ENCODE peak calls at places on chromosomes 6 and 20, in five cellular contexts. T is fibroblast of lung, U is GF-D8, F is left ventricle myocardium inferior, H is T-helper 1 cell. N is an unnamed sample.

GRCh38 chr6:101876431-101876830 is 482.9 kb downstream of the GRIK2 start:
- DNase-seq in F (no peak), T (no peak), H (no peak), U (no peak), N (peak)

GRCh38 chr20:59560588-59561227 is 43.6 kb upstream of the PHACTR3 start:
- DNase-seq in U (no peak), F (no peak), T (peak), H (no peak), N (peak)

GRCh38 chr6:7051780-7052440 is 55.9 kb upstream of the RREB1 start:
- DNase-seq in T (peak), U (peak), F (peak), H (peak), N (peak)

GRCh38 chr6:32886674-32887383 is 32.8 kb downstream of the PSMB9 start:
- DNase-seq in H (no peak), T (peak), F (no peak), U (no peak), N (peak)

GRCh38 chr6:121105461-121105860 is 228.8 kb downstream of the TBC1D32 start:
- DNase-seq in F (no peak), U (no peak), T (no peak), H (no peak), N (no peak)

GRCh38 chr6:69796081-69796626 is 656 bp downstream of the LMBRD1 start:
- DNase-seq in T (peak), H (peak), U (peak), F (no peak), N (peak)

GRCh38 chr6:24969343-24969860 is 33.6 kb upstream of the RIPOR2 start:
- DNase-seq in F (no peak), U (no peak), T (no peak), H (no peak), N (no peak)

GRCh38 chr20:2871555-2872303 is 1.6 kb upstream of the PTPRA start:
- DNase-seq in U (no peak), F (no peak), T (no peak), H (no peak), N (no peak)

GRCh38 chr6:26411751-26412150 is 9.7 kb downstream of the BTN3A1 start:
- DNase-seq in T (no peak), F (no peak), H (no peak), U (no peak), N (no peak)

GRCh38 chr20:9515761-9516657 is 1.6 kb downstream of the LAMP5 start:
- DNase-seq in U (no peak), F (peak), T (no peak), H (no peak), N (no peak)

GRCh38 chr20:992801-993535 is 9.1 kb downstream of the RSPO4 start:
- DNase-seq in F (no peak), T (no peak), U (no peak), H (no peak), N (no peak)

GRCh38 chr6:153944197-153944596 is 94.8 kb upstream of the OPRM1 start:
- DNase-seq in H (no peak), F (no peak), U (no peak), T (no peak), N (no peak)

GRCh38 chr6:162226810-162227209 is 500.8 kb downstream of the PRKN start:
- DNase-seq in F (peak), T (no peak), H (no peak), U (no peak), N (no peak)

GRCh38 chr6:89432875-89433636 is at the start of gene ANKRD6:
- DNase-seq in H (peak), F (peak), U (no peak), T (peak), N (peak)

GRCh38 chr6:2127484-2127911 is 117.9 kb downstream of the GMDS start:
- DNase-seq in H (no peak), U (peak), T (no peak), F (peak), N (peak)

GRCh38 chr20:49661560-49662329 is 51.9 kb downstream of the B4GALT5 start:
- DNase-seq in U (no peak), H (no peak), F (no peak), T (no peak), N (no peak)

GRCh38 chr6:105137388-105137787 is 42.4 kb downstream of the POPDC3 start:
- DNase-seq in T (peak), F (peak), H (no peak), U (no peak), N (peak)

GRCh38 chr6:44983467-44984365 is 344.4 kb upstream of the RUNX2 start:
- DNase-seq in T (no peak), H (no peak), F (no peak), U (no peak), N (no peak)

GRCh38 chr6:159473844-159474243 is 219.2 kb downstream of the SOD2 start:
- DNase-seq in F (peak), U (no peak), H (no peak), T (peak), N (no peak)

GRCh38 chr6:169265486-169266131 is 12.0 kb upstream of the THBS2 start:
- DNase-seq in H (no peak), U (no peak), F (no peak), T (no peak), N (no peak)

GRCh38 chr20:36050436-36051317 is 82.3 kb downstream of the CNBD2 start:
- DNase-seq in H (peak), U (peak), F (peak), T (peak), N (peak)

GRCh38 chr6:128570439-128571063 is 50.2 kb upstream of the PTPRK start:
- DNase-seq in H (no peak), F (no peak), T (no peak), U (no peak), N (no peak)

GRCh38 chr20:48340915-48341314 is 486.9 kb downstream of the PREX1 start:
- DNase-seq in F (no peak), T (no peak), U (no peak), H (no peak), N (no peak)

GRCh38 chr6:169385237-169385880 is 131.7 kb upstream of the THBS2 start:
- DNase-seq in H (no peak), T (no peak), U (no peak), F (no peak), N (no peak)

GRCh38 chr6:169775321-169775720 is 23.9 kb downstream of the ERMARD start:
- DNase-seq in U (no peak), T (no peak), F (no peak), H (no peak), N (no peak)

GRCh38 chr6:93964926-93965325 is 545.6 kb upstream of the EPHA7 start:
- DNase-seq in U (no peak), H (no peak), F (no peak), T (no peak), N (no peak)

GRCh38 chr6:158518196-158519127 is 41.4 kb upstream of the TMEM181 start:
- DNase-seq in H (peak), U (peak), F (peak), T (peak), N (peak)

GRCh38 chr6:105136433-105137350 is 43.1 kb downstream of the POPDC3 start:
- DNase-seq in H (peak), U (no peak), T (peak), F (peak), N (peak)

GRCh38 chr6:144151010-144151727 is 852 bp downstream of the STX11 start:
- DNase-seq in H (peak), U (peak), F (no peak), T (peak), N (peak)

GRCh38 chr6:156776470-156776840 is 723 bp upstream of the ARID1B start:
- DNase-seq in H (no peak), T (peak), F (no peak), U (no peak), N (peak)

GRCh38 chr20:32465092-32465900 is 107.2 kb downstream of the ASXL1 start:
- DNase-seq in T (peak), F (peak), H (no peak), U (no peak), N (peak)